ENCODE peak calls at places on chromosomes 16 and 17, in eight cellular contexts. One of them, this sample, is unnamed.
A peak's percentile ranks its signal among the peaks of the same experiment; 100 is the strongest.

GRCh38 chr16:80210787-80211186 is 330.0 kb upstream of the DYNLRB2 start:
- DNase-seq in hippocampal formation: no peak
- DNase-seq in stimulated activated CD4-positive, alpha-beta T cell treated with anti-CD3 and anti-CD28 coated beads, Interleukin-4, amount 100 ng/mL, for 24 hours: no peak
- DNase-seq in activated T-helper 9 cell treated with anti-CD3 and anti-CD28 coated beads, Interleukin-2, amount 50 U/mL, for 16 hours: no peak
- DNase-seq in GM23248: no peak
- DNase-seq in NCI-H774: no peak
- DNase-seq in Right ventricle myocardium superior: peak; percentile 72
- DNase-seq in KG1: no peak
- DNase-seq in this sample: no peak

GRCh38 chr16:24972608-24973220 is 42.5 kb downstream of the ARHGAP17 start:
- DNase-seq in hippocampal formation: no peak
- DNase-seq in stimulated activated CD4-positive, alpha-beta T cell treated with anti-CD3 and anti-CD28 coated beads, Interleukin-4, amount 100 ng/mL, for 24 hours: no peak
- DNase-seq in activated T-helper 9 cell treated with anti-CD3 and anti-CD28 coated beads, Interleukin-2, amount 50 U/mL, for 16 hours: no peak
- DNase-seq in GM23248: no peak
- DNase-seq in NCI-H774: no peak
- DNase-seq in Right ventricle myocardium superior: no peak
- DNase-seq in KG1: no peak
- DNase-seq in this sample: no peak

GRCh38 chr17:42819939-42820535 is 4.0 kb downstream of the BECN1 start:
- DNase-seq in hippocampal formation: no peak
- DNase-seq in stimulated activated CD4-positive, alpha-beta T cell treated with anti-CD3 and anti-CD28 coated beads, Interleukin-4, amount 100 ng/mL, for 24 hours: peak; percentile 71
- DNase-seq in activated T-helper 9 cell treated with anti-CD3 and anti-CD28 coated beads, Interleukin-2, amount 50 U/mL, for 16 hours: peak; percentile 51
- DNase-seq in GM23248: peak; percentile 82
- DNase-seq in NCI-H774: peak; percentile 74
- DNase-seq in Right ventricle myocardium superior: peak; percentile 70
- DNase-seq in KG1: peak; percentile 31
- DNase-seq in this sample: peak; percentile 83

GRCh38 chr16:4339455-4339854 is 11.7 kb downstream of the PAM16 start:
- DNase-seq in hippocampal formation: no peak
- DNase-seq in stimulated activated CD4-positive, alpha-beta T cell treated with anti-CD3 and anti-CD28 coated beads, Interleukin-4, amount 100 ng/mL, for 24 hours: no peak
- DNase-seq in activated T-helper 9 cell treated with anti-CD3 and anti-CD28 coated beads, Interleukin-2, amount 50 U/mL, for 16 hours: no peak
- DNase-seq in GM23248: no peak
- DNase-seq in NCI-H774: no peak
- DNase-seq in Right ventricle myocardium superior: no peak
- DNase-seq in KG1: no peak
- DNase-seq in this sample: no peak

GRCh38 chr16:15031179-15031578 is 24.7 kb downstream of the NTAN1 start:
- DNase-seq in hippocampal formation: no peak
- DNase-seq in stimulated activated CD4-positive, alpha-beta T cell treated with anti-CD3 and anti-CD28 coated beads, Interleukin-4, amount 100 ng/mL, for 24 hours: no peak
- DNase-seq in activated T-helper 9 cell treated with anti-CD3 and anti-CD28 coated beads, Interleukin-2, amount 50 U/mL, for 16 hours: no peak
- DNase-seq in GM23248: no peak
- DNase-seq in NCI-H774: no peak
- DNase-seq in Right ventricle myocardium superior: no peak
- DNase-seq in KG1: peak; percentile 73
- DNase-seq in this sample: no peak

GRCh38 chr17:57455063-57455914 is 199.0 kb downstream of the MSI2 start:
- DNase-seq in hippocampal formation: no peak
- DNase-seq in stimulated activated CD4-positive, alpha-beta T cell treated with anti-CD3 and anti-CD28 coated beads, Interleukin-4, amount 100 ng/mL, for 24 hours: peak; percentile 29
- DNase-seq in activated T-helper 9 cell treated with anti-CD3 and anti-CD28 coated beads, Interleukin-2, amount 50 U/mL, for 16 hours: no peak
- DNase-seq in GM23248: no peak
- DNase-seq in NCI-H774: no peak
- DNase-seq in Right ventricle myocardium superior: no peak
- DNase-seq in KG1: peak; percentile 88
- DNase-seq in this sample: no peak

GRCh38 chr16:54331241-54332002 is 44.8 kb upstream of the IRX3 start:
- DNase-seq in hippocampal formation: no peak
- DNase-seq in stimulated activated CD4-positive, alpha-beta T cell treated with anti-CD3 and anti-CD28 coated beads, Interleukin-4, amount 100 ng/mL, for 24 hours: no peak
- DNase-seq in activated T-helper 9 cell treated with anti-CD3 and anti-CD28 coated beads, Interleukin-2, amount 50 U/mL, for 16 hours: no peak
- DNase-seq in GM23248: no peak
- DNase-seq in NCI-H774: no peak
- DNase-seq in Right ventricle myocardium superior: no peak
- DNase-seq in KG1: no peak
- DNase-seq in this sample: no peak

GRCh38 chr17:64326420-64327054 is 63.5 kb upstream of the TEX2 start:
- DNase-seq in hippocampal formation: peak; percentile 43
- DNase-seq in stimulated activated CD4-positive, alpha-beta T cell treated with anti-CD3 and anti-CD28 coated beads, Interleukin-4, amount 100 ng/mL, for 24 hours: no peak
- DNase-seq in activated T-helper 9 cell treated with anti-CD3 and anti-CD28 coated beads, Interleukin-2, amount 50 U/mL, for 16 hours: no peak
- DNase-seq in GM23248: peak; percentile 82
- DNase-seq in NCI-H774: no peak
- DNase-seq in Right ventricle myocardium superior: peak; percentile 91
- DNase-seq in KG1: no peak
- DNase-seq in this sample: peak; percentile 90

GRCh38 chr17:82978354-82978753 is 101.1 kb upstream of the METRNL start:
- DNase-seq in hippocampal formation: no peak
- DNase-seq in stimulated activated CD4-positive, alpha-beta T cell treated with anti-CD3 and anti-CD28 coated beads, Interleukin-4, amount 100 ng/mL, for 24 hours: no peak
- DNase-seq in activated T-helper 9 cell treated with anti-CD3 and anti-CD28 coated beads, Interleukin-2, amount 50 U/mL, for 16 hours: no peak
- DNase-seq in GM23248: no peak
- DNase-seq in NCI-H774: no peak
- DNase-seq in Right ventricle myocardium superior: no peak
- DNase-seq in KG1: no peak
- DNase-seq in this sample: no peak

GRCh38 chr16:81786321-81786720 is 7.2 kb downstream of the PLCG2 start:
- DNase-seq in hippocampal formation: no peak
- DNase-seq in stimulated activated CD4-positive, alpha-beta T cell treated with anti-CD3 and anti-CD28 coated beads, Interleukin-4, amount 100 ng/mL, for 24 hours: no peak
- DNase-seq in activated T-helper 9 cell treated with anti-CD3 and anti-CD28 coated beads, Interleukin-2, amount 50 U/mL, for 16 hours: no peak
- DNase-seq in GM23248: peak; percentile 46
- DNase-seq in NCI-H774: no peak
- DNase-seq in Right ventricle myocardium superior: no peak
- DNase-seq in KG1: no peak
- DNase-seq in this sample: no peak

GRCh38 chr16:57590654-57591085 is 37.8 kb upstream of the ADGRG1 start:
- DNase-seq in hippocampal formation: no peak
- DNase-seq in stimulated activated CD4-positive, alpha-beta T cell treated with anti-CD3 and anti-CD28 coated beads, Interleukin-4, amount 100 ng/mL, for 24 hours: no peak
- DNase-seq in activated T-helper 9 cell treated with anti-CD3 and anti-CD28 coated beads, Interleukin-2, amount 50 U/mL, for 16 hours: no peak
- DNase-seq in GM23248: peak; percentile 86
- DNase-seq in NCI-H774: no peak
- DNase-seq in Right ventricle myocardium superior: no peak
- DNase-seq in KG1: no peak
- DNase-seq in this sample: no peak

GRCh38 chr16:53098526-53099317 is 43.9 kb downstream of the CHD9 start:
- DNase-seq in hippocampal formation: peak; percentile 60
- DNase-seq in stimulated activated CD4-positive, alpha-beta T cell treated with anti-CD3 and anti-CD28 coated beads, Interleukin-4, amount 100 ng/mL, for 24 hours: peak; percentile 23
- DNase-seq in activated T-helper 9 cell treated with anti-CD3 and anti-CD28 coated beads, Interleukin-2, amount 50 U/mL, for 16 hours: peak; percentile 33
- DNase-seq in GM23248: peak; percentile 91
- DNase-seq in NCI-H774: peak; percentile 42
- DNase-seq in Right ventricle myocardium superior: peak; percentile 92
- DNase-seq in KG1: peak; percentile 66
- DNase-seq in this sample: peak; percentile 93

GRCh38 chr17:19762515-19762961 is 14.4 kb upstream of the ALDH3A1 start:
- DNase-seq in hippocampal formation: peak; percentile 57
- DNase-seq in stimulated activated CD4-positive, alpha-beta T cell treated with anti-CD3 and anti-CD28 coated beads, Interleukin-4, amount 100 ng/mL, for 24 hours: peak; percentile 59
- DNase-seq in activated T-helper 9 cell treated with anti-CD3 and anti-CD28 coated beads, Interleukin-2, amount 50 U/mL, for 16 hours: peak; percentile 42
- DNase-seq in GM23248: peak; percentile 89
- DNase-seq in NCI-H774: no peak
- DNase-seq in Right ventricle myocardium superior: peak; percentile 86
- DNase-seq in KG1: peak; percentile 5
- DNase-seq in this sample: peak; percentile 87

This sample was measured in spleen.